ENCODE peak calls at places on chromosomes 1 and 21, in seven cellular contexts. C, E, S, T, Q, U and R are unnamed samples.

GRCh38 chr1:70290248-70290647 is 64.3 kb downstream of the ANKRD13C start:
- DNase-seq in C (no peak), Q (no peak), S (no peak), U (peak; percentile 42), T (peak; percentile 6), E (no peak), R (peak; percentile 41)

GRCh38 chr1:67570473-67571143 is 114.4 kb upstream of the GADD45A start:
- DNase-seq in C (peak; percentile 40), S (no peak), E (no peak), Q (no peak), U (peak; percentile 99), T (peak; percentile 92), R (peak; percentile 98)

GRCh38 chr1:85612704-85613361 is 32.3 kb downstream of the CCN1 start:
- DNase-seq in U (peak; percentile 49), C (peak; percentile 66), T (peak; percentile 88), S (no peak), E (no peak), Q (no peak), R (peak; percentile 98)

GRCh38 chr1:43558346-43558841 is 27.7 kb downstream of the PTPRF start:
- DNase-seq in S (no peak), T (no peak), U (no peak), E (no peak), Q (no peak), C (no peak), R (peak; percentile 34)

GRCh38 chr1:25030674-25031589 is 100.9 kb upstream of the RUNX3 start:
- DNase-seq in Q (peak; percentile 79), C (no peak), T (no peak), U (peak; percentile 93), S (no peak), E (no peak), R (no peak)

GRCh38 chr1:9315411-9316079 is 22.9 kb downstream of the SPSB1 start:
- DNase-seq in T (peak; percentile 68), C (peak; percentile 78), S (no peak), Q (peak; percentile 67), E (no peak), U (peak; percentile 52), R (peak; percentile 36)

GRCh38 chr1:154906621-154907081 is 29.9 kb downstream of the PMVK start:
- DNase-seq in C (no peak), E (no peak), S (no peak), Q (no peak), T (peak; percentile 8), U (peak; percentile 23), R (no peak)

GRCh38 chr21:27206368-27206982 is 239.6 kb upstream of the ADAMTS5 start:
- DNase-seq in T (peak; percentile 88), S (no peak), Q (no peak), U (no peak), C (no peak), E (no peak), R (no peak)

GRCh38 chr1:95002657-95003432 is 69.9 kb downstream of the ALG14 start:
- DNase-seq in U (no peak), S (no peak), T (no peak), Q (no peak), C (no peak), E (no peak), R (no peak)

GRCh38 chr1:40772146-40772770 is 11.3 kb upstream of the KCNQ4 start:
- DNase-seq in C (no peak), E (no peak), U (no peak), Q (no peak), T (no peak), S (no peak), R (no peak)

GRCh38 chr21:34688145-34688544 is 19.4 kb downstream of the CLIC6 start:
- DNase-seq in T (no peak), E (no peak), Q (no peak), C (no peak), S (no peak), U (no peak), R (peak; percentile 58)

GRCh38 chr1:214476229-214476957 is 75.0 kb downstream of the PTPN14 start:
- DNase-seq in E (no peak), S (no peak), Q (no peak), T (no peak), C (no peak), U (peak; percentile 77), R (no peak)

GRCh38 chr1:214351551-214352277 is 70.8 kb downstream of the SMYD2 start:
- DNase-seq in C (no peak), T (no peak), Q (no peak), E (no peak), S (no peak), U (no peak), R (no peak)

GRCh38 chr1:161266096-161266679 is 7.6 kb downstream of the PCP4L1 start:
- DNase-seq in C (no peak), U (no peak), E (no peak), Q (no peak), S (no peak), T (peak; percentile 28), R (no peak)